ENCODE peak calls at places on chromosome 21, in ten cellular contexts. E, O, H, W, P, Z, T, U, N and B are unnamed samples.

GRCh38 chr21:25360593-25360992 is 246.7 kb downstream of the MRPL39 start:
- DNase-seq in E (no peak), O (no peak), H (no peak), W (no peak), P (no peak), Z (no peak), T (no peak), U (no peak), N (no peak), B (no peak)

GRCh38 chr21:22584308-22584707 is 1586.1 kb downstream of the NCAM2 start:
- DNase-seq in E (no peak), O (no peak), H (no peak), W (no peak), P (no peak), Z (no peak), T (no peak), U (no peak), N (no peak), B (no peak)

GRCh38 chr21:35034203-35034926 is 14.7 kb downstream of the RUNX1 start:
- DNase-seq in E (no peak), O (no peak), H (no peak), W (no peak), P (no peak), Z (no peak), T (no peak), U (no peak), N (no peak), B (no peak)

GRCh38 chr21:26093094-26093493 is 77.5 kb downstream of the APP start:
- DNase-seq in E (no peak), O (no peak), H (no peak), W (no peak), P (no peak), Z (no peak), T (no peak), U (no peak), N (no peak), B (no peak)

GRCh38 chr21:20272791-20273362 is 725.3 kb upstream of the NCAM2 start:
- DNase-seq in E (no peak), O (no peak), H (no peak), W (no peak), P (no peak), Z (no peak), T (no peak), U (no peak), N (no peak), B (no peak)

GRCh38 chr21:39845581-39846130 is 21.6 kb upstream of the PCP4 start:
- DNase-seq in E (no peak), O (no peak), H (no peak), W (no peak), P (no peak), Z (no peak), T (no peak), U (no peak), N (no peak), B (no peak)

GRCh38 chr21:36122977-36123376 is 11.9 kb upstream of the CBR3 start:
- DNase-seq in E (no peak), O (no peak), H (no peak), W (no peak), P (no peak), Z (no peak), T (no peak), U (peak; percentile 22), N (no peak), B (no peak)

GRCh38 chr21:41973861-41974751 is 20.3 kb upstream of the C2CD2 start:
- DNase-seq in E (no peak), O (no peak), H (peak; percentile 73), W (no peak), P (peak; percentile 61), Z (no peak), T (no peak), U (peak; percentile 19), N (peak; percentile 26), B (no peak)

GRCh38 chr21:41258617-41259016 is 58.0 kb upstream of the FAM3B start:
- DNase-seq in E (no peak), O (no peak), H (no peak), W (no peak), P (peak; percentile 49), Z (no peak), T (no peak), U (no peak), N (no peak), B (no peak)

GRCh38 chr21:18812308-18812707 is 408.7 kb upstream of the TMPRSS15 start:
- DNase-seq in E (no peak), O (no peak), H (no peak), W (no peak), P (no peak), Z (no peak), T (no peak), U (no peak), N (no peak), B (no peak)

DNA sequence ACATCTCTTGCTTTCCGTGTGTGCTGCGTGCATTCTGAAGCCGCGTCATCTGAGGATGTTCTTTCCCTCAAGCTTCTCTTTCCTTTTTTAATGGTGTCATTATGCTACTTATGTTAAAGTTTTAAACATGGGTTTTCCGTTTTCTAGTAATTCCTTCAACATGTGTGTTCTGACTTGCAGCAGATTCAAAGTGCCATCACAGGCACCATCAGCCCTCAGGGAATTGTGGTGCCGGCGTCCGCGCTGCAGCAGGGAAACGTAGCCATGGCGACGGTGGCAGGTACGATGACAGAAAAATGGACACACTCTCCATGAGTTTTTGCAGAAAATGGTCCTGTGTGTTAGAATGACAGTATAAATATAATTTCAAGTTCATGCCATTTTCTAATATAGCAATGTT is 42.4 kb downstream of the PKNOX1 start:
- DNase-seq in E (no peak), O (no peak), H (no peak), W (no peak), P (no peak), Z (no peak), T (no peak), U (no peak), N (no peak), B (no peak)
- H3K4me1 ChIP-seq in E (no peaks in the 10 kb centered on the region), O (no peaks in the 10 kb centered on the region), H (no peaks in the 10 kb centered on the region), W (no peaks in the 10 kb centered on the region), P (no peaks in the 10 kb centered on the region), Z (no peaks in the 10 kb centered on the region), T (no peaks in the 10 kb centered on the region), U (no peaks in the 10 kb centered on the region), N (no peaks in the 10 kb centered on the region), B (peaks cover 31% of the 10 kb centered on the region)

DNA sequence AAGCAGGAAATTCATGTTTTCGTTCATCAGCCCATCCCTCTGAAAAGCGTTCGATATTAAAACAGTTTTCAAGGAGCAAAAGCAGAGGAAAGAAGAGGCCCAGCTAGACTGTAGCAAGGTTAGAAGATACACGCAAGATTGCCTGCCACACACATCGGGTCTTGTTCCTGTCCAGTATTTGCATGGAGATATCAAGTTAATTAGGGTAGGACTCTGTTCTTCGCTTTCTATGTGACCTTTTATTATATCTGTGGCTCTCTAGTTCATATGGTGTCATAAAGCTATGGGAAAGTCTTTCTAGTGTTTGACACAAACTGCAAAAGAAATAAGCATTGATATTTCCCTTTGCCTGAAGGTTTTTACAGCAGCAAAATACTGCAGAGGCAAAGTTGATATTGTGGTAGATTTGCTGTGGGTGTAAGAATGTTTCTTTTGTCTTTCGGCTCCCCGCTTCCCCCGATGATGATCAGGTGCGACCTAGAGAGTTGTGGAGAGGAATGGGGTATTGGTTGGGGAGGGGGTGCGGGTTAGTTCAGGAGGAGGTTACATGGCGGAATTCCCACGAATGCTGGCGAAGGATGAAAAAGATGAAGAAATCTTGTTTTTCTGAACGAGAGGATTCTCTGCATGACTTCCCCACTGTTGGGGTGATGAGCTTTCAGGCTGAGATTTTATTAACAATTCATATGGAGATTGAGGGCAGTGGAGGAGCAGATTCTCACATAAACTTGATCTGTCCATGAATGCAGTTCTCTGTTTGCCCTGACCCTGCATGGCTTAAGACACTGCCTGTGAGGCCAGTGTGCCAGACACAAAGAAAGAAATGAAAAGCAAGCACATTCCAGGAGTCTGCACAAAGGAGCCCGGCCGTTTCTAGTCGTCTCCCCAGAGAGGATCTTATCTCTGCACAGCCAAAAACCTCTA is 550.1 kb downstream of the USP25 start:
- DNase-seq in E (no peak), O (no peak), H (peak; percentile 37), W (no peak), P (no peak), Z (no peak), T (no peak), U (peak; percentile 78), N (no peak), B (no peak)
- H3K27ac ChIP-seq in E (no peak overlapping the region), O (no peak overlapping the region), H (peak overlapping the region; percentile 72), W (no peak overlapping the region), P (no peak overlapping the region), Z (no peak overlapping the region), T (no peak overlapping the region), U (peak overlapping the region; percentile 90), N (no peak overlapping the region), B (no peak overlapping the region)

GRCh38 chr21:43361127-43361492 is 65.8 kb downstream of the SIK1 start:
- DNase-seq in E (no peak), O (no peak), H (no peak), W (no peak), P (no peak), Z (no peak), T (no peak), U (no peak), N (no peak), B (no peak)

GRCh38 chr21:43363506-43364260 is 63.2 kb downstream of the SIK1 start:
- DNase-seq in E (no peak), O (no peak), H (no peak), W (no peak), P (no peak), Z (no peak), T (no peak), U (no peak), N (no peak), B (no peak)

GRCh38 chr21:43361493-43362296 is 65.2 kb downstream of the SIK1 start:
- DNase-seq in E (no peak), O (peak; percentile 33), H (peak; percentile 90), W (peak; percentile 89), P (no peak), Z (no peak), T (no peak), U (peak; percentile 62), N (no peak), B (peak; percentile 87)

GRCh38 chr21:43362928-43363314 is 64.0 kb downstream of the SIK1 start:
- DNase-seq in E (no peak), O (no peak), H (no peak), W (no peak), P (no peak), Z (no peak), T (no peak), U (no peak), N (no peak), B (no peak)

DNA sequence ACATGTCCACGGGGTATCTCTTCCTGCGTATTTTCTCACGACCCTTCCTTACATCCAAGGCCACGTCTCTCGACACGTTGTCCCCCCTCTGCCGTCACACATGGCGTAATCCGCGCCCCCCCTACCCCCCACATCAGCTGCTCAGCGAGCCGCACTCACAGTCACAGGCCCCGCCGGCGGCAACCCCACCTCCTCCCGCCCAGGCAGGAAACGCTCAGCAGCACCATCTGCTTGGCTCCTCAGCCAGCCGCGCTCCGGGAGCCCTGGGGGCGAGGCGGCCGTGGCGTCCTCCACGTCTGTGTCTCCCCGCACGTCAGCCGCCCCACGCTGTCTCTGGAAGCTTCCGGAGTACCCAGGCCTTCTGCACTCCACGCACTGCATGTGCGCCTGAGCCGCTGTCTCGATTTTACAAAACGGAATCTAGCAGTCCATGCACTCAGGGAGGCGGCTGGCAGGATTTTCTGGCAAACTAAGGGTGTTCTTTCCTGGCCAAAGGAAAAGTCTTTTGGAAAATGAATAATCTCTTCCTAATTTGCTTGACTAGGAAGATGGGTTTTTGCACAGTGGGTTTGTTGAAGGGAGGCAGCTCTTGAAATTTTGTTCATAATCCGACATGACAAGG is 64.5 kb downstream of the SIK1 start:
- DNase-seq in E (peak; percentile 84), O (peak; percentile 76), H (peak; percentile 93), W (no peak), P (no peak), Z (peak; percentile 58), T (no peak), U (peak; percentile 83), N (peak; percentile 43), B (peak; percentile 95)
- H3K4me1 ChIP-seq in E (no peaks in the 10 kb centered on the region), O (peaks cover 26% of the 10 kb centered on the region), H (no peaks in the 10 kb centered on the region), W (peaks cover 17% of the 10 kb centered on the region), P (no peaks in the 10 kb centered on the region), Z (peaks cover 8% of the 10 kb centered on the region), T (no peaks in the 10 kb centered on the region), U (peaks cover 7% of the 10 kb centered on the region), N (no peaks in the 10 kb centered on the region), B (peaks cover 71% of the 10 kb centered on the region)

GRCh38 chr21:45429221-45430164 is 24.5 kb downstream of the COL18A1 start:
- DNase-seq in E (no peak), O (no peak), H (peak; percentile 69), W (no peak), P (no peak), Z (no peak), T (no peak), U (no peak), N (no peak), B (no peak)
- H3K27ac ChIP-seq in E (no peak overlapping the region), O (no peak overlapping the region), H (peak overlapping the region; percentile 17), W (no peak overlapping the region), P (no peak overlapping the region), Z (no peak overlapping the region), T (peak overlapping the region; percentile 89), U (peak overlapping the region; percentile 100), N (no peak overlapping the region), B (no peak overlapping the region)